ENCODE peak calls at places on chromosome 1, in seven cellular contexts. L, C, H, R, X, S and Z are unnamed samples.

GRCh38 chr1:158289722-158290570 is at the start of gene CD1C:
- DNase-seq in R (no peak), L (no peak), S (no peak), X (no peak), C (no peak), H (no peak), Z (no peak)

GRCh38 chr1:91790296-91790851 is 95.6 kb downstream of the TGFBR3 start:
- DNase-seq in H (no peak), R (no peak), X (no peak), C (no peak), S (no peak), L (no peak), Z (no peak)

GRCh38 chr1:162696286-162696862 is 64.1 kb downstream of the DDR2 start:
- DNase-seq in X (peak), R (peak), H (peak), C (no peak), L (no peak), S (no peak), Z (peak)

GRCh38 chr1:76185207-76185606 is 110.7 kb downstream of the ST6GALNAC3 start:
- DNase-seq in R (no peak), L (no peak), X (no peak), H (no peak), C (no peak), S (no peak), Z (no peak)

GRCh38 chr1:75970631-75971030 is 38.4 kb upstream of the ASB17 start:
- DNase-seq in R (no peak), L (no peak), H (no peak), X (no peak), S (no peak), C (no peak), Z (no peak)

GRCh38 chr1:106755682-106756406 is 300.6 kb upstream of the PRMT6 start:
- DNase-seq in H (no peak), C (no peak), S (no peak), L (no peak), X (no peak), R (no peak), Z (peak)

GRCh38 chr1:54001620-54002019 is 16.4 kb downstream of the LDLRAD1 start:
- DNase-seq in S (no peak), R (no peak), L (no peak), X (no peak), H (no peak), C (no peak), Z (no peak)

GRCh38 chr1:162003061-162003824 is 20.4 kb downstream of the OLFML2B start:
- DNase-seq in C (no peak), R (no peak), H (no peak), X (peak), S (no peak), L (no peak), Z (peak)

GRCh38 chr1:14165289-14165867 is 433.1 kb upstream of the KAZN start:
- DNase-seq in S (no peak), X (no peak), C (no peak), R (no peak), H (no peak), L (no peak), Z (no peak)

GRCh38 chr1:188194916-188195315 is 1366.2 kb downstream of the PLA2G4A start:
- DNase-seq in X (no peak), L (no peak), C (no peak), H (peak), S (no peak), R (no peak), Z (no peak)

GRCh38 chr1:152673016-152673415 is 2.1 kb upstream of the LCE2C start:
- DNase-seq in L (no peak), S (no peak), X (no peak), C (no peak), R (no peak), H (no peak), Z (no peak)

GRCh38 chr1:205382561-205382960 is 25.8 kb upstream of the KLHDC8A start:
- DNase-seq in S (no peak), R (no peak), C (no peak), X (no peak), L (no peak), H (no peak), Z (no peak)

GRCh38 chr1:18110968-18111367 is 3.4 kb downstream of the IGSF21 start:
- DNase-seq in S (peak), C (no peak), R (peak), X (no peak), H (no peak), L (no peak), Z (no peak)

GRCh38 chr1:8962812-8963669 is 17.4 kb downstream of the CA6 start:
- DNase-seq in S (peak), X (peak), R (peak), L (no peak), C (no peak), H (peak), Z (no peak)

GRCh38 chr1:183432548-183432875 is 14.3 kb upstream of the NMNAT2 start:
- DNase-seq in H (no peak), R (peak), C (no peak), X (no peak), L (no peak), S (no peak), Z (no peak)

GRCh38 chr1:38064232-38064903 is 17.8 kb upstream of the POU3F1 start:
- DNase-seq in L (no peak), C (no peak), X (no peak), H (no peak), S (no peak), R (no peak), Z (no peak)

GRCh38 chr1:35539824-35540261 is 17.4 kb downstream of the KIAA0319L start:
- DNase-seq in S (no peak), R (no peak), X (no peak), H (no peak), C (no peak), L (no peak), Z (no peak)

GRCh38 chr1:56686171-56686570 is 41.1 kb downstream of the PRKAA2 start:
- DNase-seq in S (no peak), H (no peak), X (no peak), L (no peak), R (no peak), C (no peak), Z (no peak)

GRCh38 chr1:112296908-112297307 is 99.1 kb upstream of the CTTNBP2NL start:
- DNase-seq in L (no peak), H (no peak), R (no peak), S (no peak), X (no peak), C (no peak), Z (no peak)

GRCh38 chr1:10975567-10976326 is 36.7 kb upstream of the TARDBP start:
- DNase-seq in S (no peak), C (no peak), L (no peak), H (no peak), X (no peak), R (no peak), Z (peak)

GRCh38 chr1:153649137-153649866 is 9.2 kb upstream of the SNAPIN start:
- DNase-seq in C (no peak), R (no peak), S (no peak), L (no peak), H (no peak), X (no peak), Z (no peak)

GRCh38 chr1:25562101-25562927 is 18.9 kb downstream of the LDLRAP1 start:
- DNase-seq in R (peak), L (peak), X (no peak), S (peak), H (no peak), C (no peak), Z (no peak)

GRCh38 chr1:153401461-153401860 is 10.6 kb upstream of the S100A8 start:
- DNase-seq in X (no peak), L (no peak), S (no peak), R (no peak), C (no peak), H (no peak), Z (no peak)

GRCh38 chr1:25733271-25733670 is 66.7 kb upstream of the SELENON start:
- DNase-seq in R (no peak), X (no peak), H (no peak), C (no peak), L (no peak), S (no peak), Z (no peak)

GRCh38 chr1:226248091-226248490 is 24.6 kb downstream of the MIXL1 start:
- DNase-seq in X (no peak), S (peak), L (no peak), H (no peak), C (no peak), R (no peak), Z (no peak)

GRCh38 chr1:210313046-210313445 is 15.7 kb upstream of the HHAT start:
- DNase-seq in C (no peak), L (no peak), S (no peak), H (no peak), R (no peak), X (no peak), Z (no peak)

GRCh38 chr1:42587753-42588152 is 70.5 kb upstream of the PPIH start:
- DNase-seq in R (no peak), C (no peak), S (no peak), L (no peak), X (no peak), H (no peak), Z (no peak)

GRCh38 chr1:226360106-226360746 is 47.7 kb downstream of the PARP1 start:
- DNase-seq in C (no peak), H (no peak), X (no peak), R (no peak), L (no peak), S (no peak), Z (no peak)

GRCh38 chr1:91803847-91804545 is 82.0 kb downstream of the TGFBR3 start:
- DNase-seq in L (peak), R (no peak), X (no peak), H (no peak), S (peak), C (no peak), Z (no peak)

GRCh38 chr1:119220980-119221379 is 80.5 kb upstream of the WARS2 start:
- DNase-seq in L (no peak), S (no peak), R (no peak), C (no peak), H (no peak), X (no peak), Z (no peak)

GRCh38 chr1:1230656-1231399 is 973 bp downstream of the SDF4 start:
- DNase-seq in X (no peak), R (peak), H (no peak), S (peak), C (no peak), L (no peak), Z (no peak)

GRCh38 chr1:160874935-160875334 is 10.0 kb downstream of the ITLN1 start:
- DNase-seq in C (no peak), S (no peak), H (no peak), L (no peak), X (no peak), R (no peak), Z (no peak)

GRCh38 chr1:169346036-169346589 is 21.5 kb downstream of the NME7 start:
- DNase-seq in H (no peak), S (no peak), R (no peak), L (no peak), C (no peak), X (no peak), Z (no peak)

GRCh38 chr1:98903261-98903660 is 101.4 kb downstream of the PLPPR5 start:
- DNase-seq in R (no peak), S (no peak), C (no peak), H (no peak), L (no peak), X (no peak), Z (peak)